ENCODE peak calls at places on chromosomes 6 and 20, in nine cellular contexts. Q is H1, W is GM12878, E is sigmoid colon, V is GM12891, B is endothelial cell of umbilical vein, A is esophagus muscularis mucosa, C is upper lobe of left lung, T is HCT116. M is an unnamed sample.
A peak's percentile ranks its signal among the peaks of the same experiment; 100 is the strongest.

GRCh38 chr20:58839474-58839874 is 11.2 kb downstream of the GNAS-AS1 start:
- DNase-seq in Q (peak; percentile 71), W (no peak), E (no peak), V (no peak), B (peak; percentile 21), A (no peak), C (no peak), T (peak; percentile 7), M (peak; percentile 38)

GRCh38 chr20:22686097-22686496 is 101.7 kb upstream of the FOXA2 start:
- DNase-seq in Q (peak; percentile 72), W (no peak), E (no peak), V (no peak), B (peak; percentile 70), A (peak; percentile 29), C (peak; percentile 64), T (peak; percentile 46), M (no peak)

GRCh38 chr6:132084811-132085509 is 133.8 kb upstream of the CCN2 start:
- DNase-seq in Q (no peak), W (peak; percentile 15), E (no peak), V (peak; percentile 3), B (peak; percentile 95), A (no peak), C (no peak), T (no peak), M (no peak)

GRCh38 chr6:33689879-33690278 is 21.6 kb downstream of the UQCC2 start:
- DNase-seq in Q (no peak), W (no peak), E (no peak), V (no peak), B (no peak), A (no peak), C (no peak), T (no peak), M (no peak)

GRCh38 chr20:57509665-57510237 is 15.2 kb downstream of the CTCFL start:
- DNase-seq in Q (no peak), W (no peak), E (no peak), V (no peak), B (no peak), A (no peak), C (no peak), T (peak; percentile 16), M (peak; percentile 44)

GRCh38 chr6:150098155-150098554 is 29.2 kb upstream of the ULBP3 start:
- DNase-seq in Q (no peak), W (no peak), E (no peak), V (no peak), B (no peak), A (no peak), C (no peak), T (no peak), M (no peak)

GRCh38 chr20:59831024-59831900 is 102.2 kb downstream of the SYCP2 start:
- DNase-seq in Q (peak; percentile 40), W (peak; percentile 8), E (peak; percentile 51), V (no peak), B (no peak), A (peak; percentile 92), C (peak; percentile 82), T (no peak), M (no peak)

GRCh38 chr20:15682690-15683089 is 890.6 kb downstream of the KIF16B start:
- DNase-seq in Q (no peak), W (no peak), E (no peak), V (no peak), B (peak; percentile 45), A (no peak), C (no peak), T (no peak), M (no peak)

GRCh38 chr6:2245954-2246863 is 804 bp upstream of the GMDS start:
- DNase-seq in Q (no peak), W (no peak), E (peak; percentile 86), V (no peak), B (peak; percentile 76), A (peak; percentile 92), C (peak; percentile 91), T (peak; percentile 51), M (peak; percentile 37)

GRCh38 chr6:109260701-109261100 is 121.6 kb downstream of the CD164 start:
- DNase-seq in Q (no peak), W (no peak), E (no peak), V (no peak), B (no peak), A (peak; percentile 66), C (no peak), T (no peak), M (no peak)

GRCh38 chr6:89941847-89942497 is 47.7 kb downstream of the GJA10 start:
- DNase-seq in Q (no peak), W (no peak), E (no peak), V (no peak), B (no peak), A (no peak), C (no peak), T (no peak), M (no peak)
- TF ChIP-seq POLR2AphosphoS5 in Q (no peak), W (no peak), E (no peak), V (no peak), B (no peak), A (no peak), C (no peak), T (no peak), M (no peak)

DNA sequence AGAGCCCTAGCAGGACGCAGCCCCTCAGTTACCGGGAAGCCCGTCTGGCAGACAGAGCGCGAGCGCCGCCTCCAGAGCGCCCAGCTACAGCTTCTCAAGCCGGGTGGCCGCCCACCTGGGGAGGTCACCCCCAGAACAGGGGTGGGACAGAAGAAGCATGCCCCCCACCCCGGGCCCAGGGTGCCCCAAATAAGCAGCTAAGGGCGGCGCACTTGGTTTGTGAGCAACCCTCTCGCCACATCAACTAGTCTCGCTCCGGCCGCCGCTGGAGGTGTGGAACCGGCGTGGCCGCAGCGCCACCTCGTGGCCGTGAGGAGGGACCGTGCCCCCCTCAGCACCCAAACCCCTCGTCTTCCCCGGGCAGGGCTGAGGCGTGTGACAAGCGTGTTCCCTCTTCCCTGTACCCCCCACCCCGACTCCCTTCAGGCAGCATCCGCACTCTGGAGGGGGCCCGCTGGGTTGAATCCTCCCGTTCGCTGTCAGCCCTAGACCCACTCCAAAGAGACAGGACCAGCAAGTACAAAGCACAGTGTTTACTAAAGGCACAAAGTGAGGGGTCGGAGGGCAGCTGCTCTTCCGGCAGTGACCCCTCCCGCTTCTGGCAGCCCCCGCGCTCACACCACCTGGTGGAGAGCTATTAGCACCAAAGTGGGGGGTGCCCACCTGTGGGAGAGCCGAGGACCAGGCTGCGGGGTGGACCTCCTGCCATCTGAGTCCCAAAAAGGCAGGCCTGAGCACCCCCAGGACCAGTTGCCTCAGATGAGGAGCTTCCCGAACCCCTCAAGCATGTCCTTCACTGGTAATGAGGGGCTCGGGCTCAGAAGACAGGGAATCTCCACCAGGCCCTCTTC is 45.4 kb downstream of the MDFI start:
- DNase-seq in Q (peak; percentile 91), W (no peak), E (peak; percentile 90), V (peak; percentile 98), B (peak; percentile 64), A (peak; percentile 95), C (peak; percentile 82), T (no peak), M (peak; percentile 63)
- TF ChIP-seq POLR2AphosphoS5 in Q (no peak), W (peak; percentile 43), E (peak; percentile 44), V (peak; percentile 59), B (no peak), A (peak; percentile 29), C (no peak), T (no peak), M (no peak)

GRCh38 chr20:3409417-3409816 is 1.9 kb upstream of the DNAAF9 start:
- DNase-seq in Q (no peak), W (no peak), E (no peak), V (no peak), B (no peak), A (no peak), C (no peak), T (no peak), M (no peak)

GRCh38 chr20:3405696-3406358 is 1.6 kb downstream of the DNAAF9 start:
- DNase-seq in Q (no peak), W (no peak), E (no peak), V (no peak), B (peak; percentile 12), A (no peak), C (no peak), T (no peak), M (no peak)

GRCh38 chr20:3408251-3408637 is 775 bp upstream of the DNAAF9 start:
- DNase-seq in Q (no peak), W (no peak), E (no peak), V (no peak), B (no peak), A (no peak), C (no peak), T (no peak), M (no peak)

GRCh38 chr20:3406481-3407425 is 716 bp downstream of the DNAAF9 start:
- DNase-seq in Q (peak; percentile 50), W (no peak), E (peak; percentile 80), V (no peak), B (peak; percentile 55), A (no peak), C (peak; percentile 36), T (no peak), M (peak; percentile 33)

GRCh38 chr20:3407426-3408250 is at the start of gene DNAAF9:
- DNase-seq in Q (peak; percentile 84), W (no peak), E (peak; percentile 89), V (peak; percentile 81), B (peak; percentile 78), A (peak; percentile 94), C (peak; percentile 86), T (peak; percentile 38), M (peak; percentile 71)
- TF ChIP-seq POLR2AphosphoS5 in Q (no peak), W (no peak), E (peak; percentile 86), V (no peak), B (peak; percentile 82), A (peak; percentile 79), C (no peak), T (peak; percentile 69), M (peak; percentile 42)

DNA sequence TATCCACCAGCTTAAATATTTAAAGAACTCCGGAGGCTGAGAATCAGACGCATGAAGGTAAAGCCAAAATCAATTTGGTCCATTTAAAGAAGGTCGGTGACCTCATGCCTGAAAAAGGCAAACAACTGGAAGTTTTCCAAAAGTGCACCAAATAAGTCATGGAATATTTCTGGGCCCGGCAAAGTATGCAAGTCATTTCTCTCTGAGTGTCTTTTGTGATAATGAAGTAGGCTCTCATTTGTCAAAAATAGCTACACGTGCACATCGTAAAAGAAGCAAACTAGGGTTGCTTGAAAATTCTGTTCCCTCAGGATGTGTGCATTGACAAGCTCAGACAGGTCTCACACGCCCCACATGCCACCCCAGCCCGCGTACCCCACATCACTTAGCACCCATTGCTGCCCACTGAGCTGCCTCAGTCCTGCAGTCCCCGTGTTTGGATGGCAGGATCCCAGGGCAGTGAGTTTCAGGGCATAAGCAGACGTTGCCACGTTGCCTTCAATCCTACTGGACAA is 20.5 kb upstream of the PYGB start:
- DNase-seq in Q (no peak), W (no peak), E (no peak), V (no peak), B (peak; percentile 47), A (no peak), C (peak; percentile 45), T (no peak), M (no peak)
- TF ChIP-seq POLR2AphosphoS5 in Q (no peak), W (no peak), E (peak; percentile 42), V (no peak), B (no peak), A (peak; percentile 68), C (no peak), T (no peak), M (no peak)

DNA sequence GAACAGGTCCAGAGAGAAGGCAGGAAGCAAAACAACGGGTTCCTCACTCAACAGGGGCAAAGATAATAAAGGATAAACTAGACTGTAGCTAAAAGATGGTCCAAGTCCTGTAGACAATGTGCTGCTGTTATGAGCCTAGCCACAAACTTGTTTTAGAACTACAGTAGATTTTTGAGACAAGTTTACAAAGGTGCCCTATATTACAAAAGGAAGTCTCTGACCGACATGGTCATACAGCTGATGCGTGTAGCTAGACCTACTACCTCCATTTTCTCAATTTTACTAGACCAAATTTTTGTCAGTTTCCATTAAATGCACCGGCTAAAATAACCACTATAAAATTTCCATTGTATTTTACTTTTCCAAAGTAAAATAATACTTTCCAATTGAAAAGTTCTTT is 11.9 kb downstream of the FAM8A1 start:
- DNase-seq in Q (no peak), W (no peak), E (no peak), V (no peak), B (no peak), A (no peak), C (no peak), T (no peak), M (no peak)
- TF ChIP-seq POLR2AphosphoS5 in Q (peak; percentile 9), W (no peak), E (no peak), V (no peak), B (no peak), A (no peak), C (no peak), T (no peak), M (no peak)

M was measured in HL-60.